ENCODE peak calls at places on chromosomes 5 and 9, in ten cellular contexts. One of them, this sample, is unnamed.
A peak's percentile ranks its signal among the peaks of the same experiment; 100 is the strongest.

GRCh38 chr5:55921617-55922016 is 70.5 kb downstream of the IL31RA start:
- DNase-seq in breast epithelium: no peak
- DNase-seq in GM12891: no peak
- DNase-seq in spleen: no peak
- DNase-seq in SK-N-SH: no peak
- DNase-seq in endothelial cell of umbilical vein: no peak
- DNase-seq in upper lobe of left lung: no peak
- DNase-seq in transverse colon: no peak
- DNase-seq in HCT116: no peak
- DNase-seq in stomach: no peak
- DNase-seq in this sample: no peak

GRCh38 chr5:125408582-125409069 is 662.2 kb upstream of the ZNF608 start:
- DNase-seq in breast epithelium: no peak
- DNase-seq in GM12891: no peak
- DNase-seq in spleen: no peak
- DNase-seq in SK-N-SH: no peak
- DNase-seq in endothelial cell of umbilical vein: peak; percentile 65
- DNase-seq in upper lobe of left lung: no peak
- DNase-seq in transverse colon: peak; percentile 35
- DNase-seq in HCT116: peak; percentile 27
- DNase-seq in stomach: no peak
- DNase-seq in this sample: no peak

GRCh38 chr9:100725376-100725775 is 147.5 kb downstream of the CAVIN4 start:
- DNase-seq in breast epithelium: no peak
- DNase-seq in GM12891: no peak
- DNase-seq in spleen: no peak
- DNase-seq in SK-N-SH: no peak
- DNase-seq in endothelial cell of umbilical vein: no peak
- DNase-seq in upper lobe of left lung: no peak
- DNase-seq in transverse colon: no peak
- DNase-seq in HCT116: no peak
- DNase-seq in stomach: no peak
- DNase-seq in this sample: no peak

GRCh38 chr9:87004016-87004415 is 56.7 kb upstream of the GAS1 start:
- DNase-seq in breast epithelium: no peak
- DNase-seq in GM12891: no peak
- DNase-seq in spleen: no peak
- DNase-seq in SK-N-SH: no peak
- DNase-seq in endothelial cell of umbilical vein: no peak
- DNase-seq in upper lobe of left lung: no peak
- DNase-seq in transverse colon: no peak
- DNase-seq in HCT116: no peak
- DNase-seq in stomach: no peak
- DNase-seq in this sample: no peak

GRCh38 chr5:1516615-1517601 is 6.9 kb downstream of the LPCAT1 start:
- DNase-seq in breast epithelium: peak; percentile 42
- DNase-seq in GM12891: no peak
- DNase-seq in spleen: peak; percentile 77
- DNase-seq in SK-N-SH: no peak
- DNase-seq in endothelial cell of umbilical vein: no peak
- DNase-seq in upper lobe of left lung: peak; percentile 45
- DNase-seq in transverse colon: peak; percentile 8
- DNase-seq in HCT116: no peak
- DNase-seq in stomach: peak; percentile 25
- DNase-seq in this sample: no peak

GRCh38 chr5:72160299-72160698 is 53.0 kb downstream of the MAP1B start:
- DNase-seq in breast epithelium: no peak
- DNase-seq in GM12891: no peak
- DNase-seq in spleen: no peak
- DNase-seq in SK-N-SH: no peak
- DNase-seq in endothelial cell of umbilical vein: peak; percentile 87
- DNase-seq in upper lobe of left lung: no peak
- DNase-seq in transverse colon: no peak
- DNase-seq in HCT116: no peak
- DNase-seq in stomach: no peak
- DNase-seq in this sample: no peak

GRCh38 chr9:116494815-116495634 is 192.1 kb upstream of the TRIM32 start:
- DNase-seq in breast epithelium: no peak
- DNase-seq in GM12891: no peak
- DNase-seq in spleen: no peak
- DNase-seq in SK-N-SH: no peak
- DNase-seq in endothelial cell of umbilical vein: no peak
- DNase-seq in upper lobe of left lung: no peak
- DNase-seq in transverse colon: peak; percentile 30
- DNase-seq in HCT116: peak; percentile 35
- DNase-seq in stomach: peak; percentile 43
- DNase-seq in this sample: no peak

GRCh38 chr9:134130503-134131375 is 5.1 kb upstream of the WDR5 start:
- DNase-seq in breast epithelium: peak; percentile 88
- DNase-seq in GM12891: no peak
- DNase-seq in spleen: no peak
- DNase-seq in SK-N-SH: no peak
- DNase-seq in endothelial cell of umbilical vein: no peak
- DNase-seq in upper lobe of left lung: peak; percentile 89
- DNase-seq in transverse colon: peak; percentile 42
- DNase-seq in HCT116: no peak
- DNase-seq in stomach: peak; percentile 91
- DNase-seq in this sample: no peak

GRCh38 chr5:43601454-43602260 is 1.3 kb upstream of the NNT start:
- DNase-seq in breast epithelium: no peak
- DNase-seq in GM12891: no peak
- DNase-seq in spleen: no peak
- DNase-seq in SK-N-SH: peak; percentile 43
- DNase-seq in endothelial cell of umbilical vein: peak; percentile 81
- DNase-seq in upper lobe of left lung: no peak
- DNase-seq in transverse colon: no peak
- DNase-seq in HCT116: no peak
- DNase-seq in stomach: no peak
- DNase-seq in this sample: no peak

GRCh38 chr9:801399-802071 is 40.0 kb upstream of the DMRT1 start:
- DNase-seq in breast epithelium: no peak
- DNase-seq in GM12891: no peak
- DNase-seq in spleen: no peak
- DNase-seq in SK-N-SH: no peak
- DNase-seq in endothelial cell of umbilical vein: peak; percentile 90
- DNase-seq in upper lobe of left lung: no peak
- DNase-seq in transverse colon: no peak
- DNase-seq in HCT116: no peak
- DNase-seq in stomach: no peak
- DNase-seq in this sample: no peak

GRCh38 chr9:137384116-137384756 is 38.7 kb downstream of the EXD3 start:
- DNase-seq in breast epithelium: no peak
- DNase-seq in GM12891: no peak
- DNase-seq in spleen: no peak
- DNase-seq in SK-N-SH: no peak
- DNase-seq in endothelial cell of umbilical vein: no peak
- DNase-seq in upper lobe of left lung: peak; percentile 34
- DNase-seq in transverse colon: no peak
- DNase-seq in HCT116: no peak
- DNase-seq in stomach: no peak
- DNase-seq in this sample: no peak

GRCh38 chr5:14727428-14727865 is 62.9 kb downstream of the OTULIN start:
- DNase-seq in breast epithelium: peak; percentile 81
- DNase-seq in GM12891: peak; percentile 50
- DNase-seq in spleen: peak; percentile 92
- DNase-seq in SK-N-SH: peak; percentile 81
- DNase-seq in endothelial cell of umbilical vein: peak; percentile 81
- DNase-seq in upper lobe of left lung: peak; percentile 86
- DNase-seq in transverse colon: peak; percentile 79
- DNase-seq in HCT116: peak; percentile 54
- DNase-seq in stomach: peak; percentile 80
- DNase-seq in this sample: peak; percentile 26

GRCh38 chr5:169778622-169779596 is 141.8 kb downstream of the DOCK2 start:
- DNase-seq in breast epithelium: no peak
- DNase-seq in GM12891: peak; percentile 25
- DNase-seq in spleen: no peak
- DNase-seq in SK-N-SH: no peak
- DNase-seq in endothelial cell of umbilical vein: no peak
- DNase-seq in upper lobe of left lung: no peak
- DNase-seq in transverse colon: no peak
- DNase-seq in HCT116: no peak
- DNase-seq in stomach: no peak
- DNase-seq in this sample: no peak

GRCh38 chr5:125411163-125412050 is 665.0 kb upstream of the ZNF608 start:
- DNase-seq in breast epithelium: no peak
- DNase-seq in GM12891: no peak
- DNase-seq in spleen: no peak
- DNase-seq in SK-N-SH: no peak
- DNase-seq in endothelial cell of umbilical vein: no peak
- DNase-seq in upper lobe of left lung: no peak
- DNase-seq in transverse colon: peak; percentile 33
- DNase-seq in HCT116: no peak
- DNase-seq in stomach: peak; percentile 34
- DNase-seq in this sample: no peak

GRCh38 chr9:76677481-76678055 is 86.7 kb upstream of the PCA3 start:
- DNase-seq in breast epithelium: no peak
- DNase-seq in GM12891: no peak
- DNase-seq in spleen: no peak
- DNase-seq in SK-N-SH: no peak
- DNase-seq in endothelial cell of umbilical vein: peak; percentile 95
- DNase-seq in upper lobe of left lung: peak; percentile 29
- DNase-seq in transverse colon: no peak
- DNase-seq in HCT116: no peak
- DNase-seq in stomach: no peak
- DNase-seq in this sample: no peak

GRCh38 chr9:136013524-136014034 is 52.4 kb upstream of the UBAC1 start:
- DNase-seq in breast epithelium: no peak
- DNase-seq in GM12891: no peak
- DNase-seq in spleen: peak; percentile 47
- DNase-seq in SK-N-SH: no peak
- DNase-seq in endothelial cell of umbilical vein: no peak
- DNase-seq in upper lobe of left lung: peak; percentile 50
- DNase-seq in transverse colon: no peak
- DNase-seq in HCT116: no peak
- DNase-seq in stomach: no peak
- DNase-seq in this sample: no peak

GRCh38 chr5:52560366-52560765 is 227.3 kb upstream of the ITGA1 start:
- DNase-seq in breast epithelium: no peak
- DNase-seq in GM12891: no peak
- DNase-seq in spleen: no peak
- DNase-seq in SK-N-SH: peak; percentile 11
- DNase-seq in endothelial cell of umbilical vein: peak; percentile 14
- DNase-seq in upper lobe of left lung: no peak
- DNase-seq in transverse colon: no peak
- DNase-seq in HCT116: peak; percentile 3
- DNase-seq in stomach: no peak
- DNase-seq in this sample: no peak

GRCh38 chr9:113675475-113675941 is 200.6 kb upstream of the ZNF618 start:
- DNase-seq in breast epithelium: no peak
- DNase-seq in GM12891: no peak
- DNase-seq in spleen: no peak
- DNase-seq in SK-N-SH: no peak
- DNase-seq in endothelial cell of umbilical vein: peak; percentile 99
- DNase-seq in upper lobe of left lung: no peak
- DNase-seq in transverse colon: peak; percentile 34
- DNase-seq in HCT116: no peak
- DNase-seq in stomach: peak; percentile 28
- DNase-seq in this sample: no peak

GRCh38 chr9:127567119-127567897 is 44.8 kb upstream of the STXBP1 start:
- DNase-seq in breast epithelium: peak; percentile 70
- DNase-seq in GM12891: no peak
- DNase-seq in spleen: no peak
- DNase-seq in SK-N-SH: peak; percentile 70
- DNase-seq in endothelial cell of umbilical vein: no peak
- DNase-seq in upper lobe of left lung: peak; percentile 80
- DNase-seq in transverse colon: peak; percentile 81
- DNase-seq in HCT116: no peak
- DNase-seq in stomach: peak; percentile 76
- DNase-seq in this sample: no peak
- TF ChIP-seq POLR2AphosphoS5 in breast epithelium: no peak
- TF ChIP-seq POLR2AphosphoS5 in GM12891: no peak
- TF ChIP-seq POLR2AphosphoS5 in spleen: no peak
- TF ChIP-seq POLR2AphosphoS5 in SK-N-SH: peak; percentile 22
- TF ChIP-seq POLR2AphosphoS5 in endothelial cell of umbilical vein: peak; percentile 43
- TF ChIP-seq POLR2AphosphoS5 in upper lobe of left lung: peak; percentile 41
- TF ChIP-seq POLR2AphosphoS5 in transverse colon: peak; percentile 82
- TF ChIP-seq POLR2AphosphoS5 in HCT116: peak; percentile 66
- TF ChIP-seq POLR2AphosphoS5 in stomach: peak; percentile 53
- TF ChIP-seq POLR2AphosphoS5 in this sample: no peak

GRCh38 chr5:128201065-128201926 is 117.7 kb downstream of the SLC12A2 start:
- DNase-seq in breast epithelium: peak; percentile 84
- DNase-seq in GM12891: peak; percentile 49
- DNase-seq in spleen: peak; percentile 94
- DNase-seq in SK-N-SH: peak; percentile 82
- DNase-seq in endothelial cell of umbilical vein: peak; percentile 63
- DNase-seq in upper lobe of left lung: peak; percentile 93
- DNase-seq in transverse colon: peak; percentile 89
- DNase-seq in HCT116: no peak
- DNase-seq in stomach: peak; percentile 93
- DNase-seq in this sample: no peak
- TF ChIP-seq POLR2AphosphoS5 in breast epithelium: peak; percentile 17
- TF ChIP-seq POLR2AphosphoS5 in GM12891: no peak
- TF ChIP-seq POLR2AphosphoS5 in spleen: peak; percentile 27
- TF ChIP-seq POLR2AphosphoS5 in SK-N-SH: no peak
- TF ChIP-seq POLR2AphosphoS5 in endothelial cell of umbilical vein: no peak
- TF ChIP-seq POLR2AphosphoS5 in upper lobe of left lung: no peak
- TF ChIP-seq POLR2AphosphoS5 in transverse colon: no peak
- TF ChIP-seq POLR2AphosphoS5 in HCT116: no peak
- TF ChIP-seq POLR2AphosphoS5 in stomach: peak; percentile 57
- TF ChIP-seq POLR2AphosphoS5 in this sample: no peak

DNA sequence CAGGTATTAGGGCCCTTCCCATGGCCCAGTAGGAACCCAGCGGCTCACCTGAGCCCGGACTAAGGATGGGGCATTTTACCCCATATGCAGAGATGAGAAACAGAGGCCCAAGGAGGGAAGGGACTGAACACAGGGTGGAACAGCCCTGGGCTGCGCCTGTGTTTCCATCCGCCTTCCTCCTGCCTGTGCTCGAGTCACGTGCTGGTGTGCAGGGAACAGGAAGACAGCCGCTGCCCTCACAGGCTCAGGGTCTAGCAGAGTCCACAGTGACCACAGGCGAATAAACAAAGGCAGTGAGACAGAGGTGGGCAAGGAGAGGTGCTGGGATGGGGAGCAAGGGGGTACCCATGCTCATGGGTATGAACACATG is 129.4 kb downstream of the C9orf50 start:
- DNase-seq in breast epithelium: no peak
- DNase-seq in GM12891: no peak
- DNase-seq in spleen: peak; percentile 90
- DNase-seq in SK-N-SH: no peak
- DNase-seq in endothelial cell of umbilical vein: peak; percentile 30
- DNase-seq in upper lobe of left lung: no peak
- DNase-seq in transverse colon: peak; percentile 56
- DNase-seq in HCT116: no peak
- DNase-seq in stomach: peak; percentile 78
- DNase-seq in this sample: no peak
- TF ChIP-seq POLR2AphosphoS5 in breast epithelium: peak; percentile 66
- TF ChIP-seq POLR2AphosphoS5 in GM12891: no peak
- TF ChIP-seq POLR2AphosphoS5 in spleen: peak; percentile 78
- TF ChIP-seq POLR2AphosphoS5 in SK-N-SH: no peak
- TF ChIP-seq POLR2AphosphoS5 in endothelial cell of umbilical vein: no peak
- TF ChIP-seq POLR2AphosphoS5 in upper lobe of left lung: peak; percentile 69
- TF ChIP-seq POLR2AphosphoS5 in transverse colon: peak; percentile 34
- TF ChIP-seq POLR2AphosphoS5 in HCT116: no peak
- TF ChIP-seq POLR2AphosphoS5 in stomach: peak; percentile 61
- TF ChIP-seq POLR2AphosphoS5 in this sample: no peak

DNA sequence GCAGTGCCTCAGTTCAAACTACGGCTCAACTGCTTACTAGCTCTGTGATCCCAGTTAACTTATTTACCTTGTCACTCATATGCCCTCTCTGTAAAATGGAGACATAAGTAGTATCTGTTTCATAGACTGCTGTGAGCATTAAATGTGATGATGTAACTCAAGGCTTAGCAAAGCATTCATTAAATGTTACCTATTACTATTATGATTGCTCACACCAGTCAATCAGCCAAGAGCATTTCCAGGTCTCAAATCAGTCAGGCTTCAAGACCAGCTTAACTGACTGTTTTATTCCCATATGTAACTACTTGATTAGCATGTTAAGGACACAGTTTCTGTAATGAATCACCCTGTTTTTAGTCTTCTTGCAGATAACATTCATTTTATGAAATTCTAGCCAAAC is 413.3 kb downstream of the MLLT3 start:
- DNase-seq in breast epithelium: no peak
- DNase-seq in GM12891: no peak
- DNase-seq in spleen: no peak
- DNase-seq in SK-N-SH: no peak
- DNase-seq in endothelial cell of umbilical vein: no peak
- DNase-seq in upper lobe of left lung: no peak
- DNase-seq in transverse colon: no peak
- DNase-seq in HCT116: no peak
- DNase-seq in stomach: no peak
- DNase-seq in this sample: no peak
- TF ChIP-seq POLR2AphosphoS5 in breast epithelium: no peak
- TF ChIP-seq POLR2AphosphoS5 in GM12891: no peak
- TF ChIP-seq POLR2AphosphoS5 in spleen: no peak
- TF ChIP-seq POLR2AphosphoS5 in SK-N-SH: no peak
- TF ChIP-seq POLR2AphosphoS5 in endothelial cell of umbilical vein: no peak
- TF ChIP-seq POLR2AphosphoS5 in upper lobe of left lung: no peak
- TF ChIP-seq POLR2AphosphoS5 in transverse colon: no peak
- TF ChIP-seq POLR2AphosphoS5 in HCT116: no peak
- TF ChIP-seq POLR2AphosphoS5 in stomach: no peak
- TF ChIP-seq POLR2AphosphoS5 in this sample: no peak

This sample was measured in SK-N-MC.